ENCODE peak calls at places on chromosome 19, in four cellular contexts. One of them, this sample, is unnamed.

GRCh38 chr19:50710612-50711011 is 9.0 kb downstream of the SHANK1 start:
- DNase-seq in choroid plexus epithelial cell: no peak
- DNase-seq in A673: no peak
- DNase-seq in colonic mucosa: no peak
- DNase-seq in this sample: no peak

GRCh38 chr19:41887711-41888382 is 4.9 kb downstream of the ARHGEF1 start:
- DNase-seq in colonic mucosa: peak
- DNase-seq in choroid plexus epithelial cell: peak
- DNase-seq in A673: no peak
- DNase-seq in this sample: peak

GRCh38 chr19:10891360-10892108 is 20.2 kb downstream of the CARM1 start:
- DNase-seq in colonic mucosa: peak
- DNase-seq in A673: no peak
- DNase-seq in choroid plexus epithelial cell: no peak
- DNase-seq in this sample: peak

GRCh38 chr19:11210656-11210928 is 13.2 kb upstream of the KANK2 start:
- DNase-seq in colonic mucosa: no peak
- DNase-seq in choroid plexus epithelial cell: no peak
- DNase-seq in A673: no peak
- DNase-seq in this sample: no peak

GRCh38 chr19:2013683-2013961 is 1.9 kb downstream of the BTBD2 start:
- DNase-seq in colonic mucosa: no peak
- DNase-seq in A673: no peak
- DNase-seq in choroid plexus epithelial cell: no peak
- DNase-seq in this sample: no peak

GRCh38 chr19:13093407-13094284 is 9.0 kb downstream of the LYL1 start:
- DNase-seq in choroid plexus epithelial cell: peak
- DNase-seq in colonic mucosa: peak
- DNase-seq in A673: peak
- DNase-seq in this sample: peak

GRCh38 chr19:54188224-54188871 is 1.0 kb downstream of the MBOAT7 start:
- DNase-seq in A673: no peak
- DNase-seq in colonic mucosa: peak
- DNase-seq in choroid plexus epithelial cell: peak
- DNase-seq in this sample: peak

GRCh38 chr19:14023404-14024235 is 4.3 kb upstream of the RLN3 start:
- DNase-seq in colonic mucosa: peak
- DNase-seq in choroid plexus epithelial cell: peak
- DNase-seq in A673: peak
- DNase-seq in this sample: peak

GRCh38 chr19:2477141-2477710 is 1.3 kb downstream of the GADD45B start:
- DNase-seq in A673: no peak
- DNase-seq in choroid plexus epithelial cell: peak
- DNase-seq in colonic mucosa: peak
- DNase-seq in this sample: no peak

GRCh38 chr19:15425321-15425950 is 6.6 kb upstream of the AKAP8L start:
- DNase-seq in A673: no peak
- DNase-seq in colonic mucosa: no peak
- DNase-seq in choroid plexus epithelial cell: no peak
- DNase-seq in this sample: no peak

GRCh38 chr19:33268162-33268991 is 34.0 kb downstream of the CEBPA start:
- DNase-seq in A673: no peak
- DNase-seq in colonic mucosa: no peak
- DNase-seq in choroid plexus epithelial cell: no peak
- DNase-seq in this sample: no peak

DNA sequence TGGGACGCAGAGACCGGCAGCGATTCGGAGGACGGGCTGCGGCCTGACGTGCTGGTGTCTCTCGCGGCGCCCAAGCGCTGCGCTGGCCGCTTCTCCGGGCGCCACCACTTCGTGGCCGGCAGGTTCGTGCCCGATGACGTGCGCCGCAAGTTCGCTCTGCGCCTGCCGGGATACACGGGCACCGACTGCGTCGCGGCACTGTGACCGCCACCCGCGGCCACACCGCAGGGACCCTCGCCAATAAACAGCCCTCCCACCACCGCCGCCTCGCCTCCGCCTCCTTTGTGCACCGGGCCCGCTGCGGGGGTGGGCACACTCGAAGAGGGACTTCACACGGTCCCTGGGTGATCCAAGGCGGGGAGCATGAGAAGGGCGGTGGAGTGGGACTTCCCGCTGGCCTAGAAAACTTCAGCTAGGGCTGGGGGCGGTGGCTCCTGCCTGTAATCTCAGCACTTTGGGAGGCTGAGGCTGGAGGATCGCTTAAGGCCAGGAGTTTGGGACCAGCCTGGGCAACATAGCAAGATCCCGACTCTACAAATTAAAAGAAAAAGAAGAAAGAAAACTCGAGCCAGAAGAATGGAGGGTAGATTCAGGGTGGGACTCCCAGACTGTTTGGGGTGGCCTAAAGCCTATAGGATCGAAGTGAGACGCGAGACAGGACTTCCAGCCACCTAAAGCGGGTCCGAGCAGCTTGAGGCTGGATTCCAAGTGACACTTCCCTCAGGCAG is 580 bp upstream of the CILP2 start:
- DNase-seq in A673: no peak
- DNase-seq in choroid plexus epithelial cell: no peak
- DNase-seq in colonic mucosa: no peak
- DNase-seq in this sample: peak
- H3K4me3 ChIP-seq in A673: no peak
- H3K4me3 ChIP-seq in choroid plexus epithelial cell: no peak
- H3K4me3 ChIP-seq in colonic mucosa: peak
- H3K4me3 ChIP-seq in this sample: peak

DNA sequence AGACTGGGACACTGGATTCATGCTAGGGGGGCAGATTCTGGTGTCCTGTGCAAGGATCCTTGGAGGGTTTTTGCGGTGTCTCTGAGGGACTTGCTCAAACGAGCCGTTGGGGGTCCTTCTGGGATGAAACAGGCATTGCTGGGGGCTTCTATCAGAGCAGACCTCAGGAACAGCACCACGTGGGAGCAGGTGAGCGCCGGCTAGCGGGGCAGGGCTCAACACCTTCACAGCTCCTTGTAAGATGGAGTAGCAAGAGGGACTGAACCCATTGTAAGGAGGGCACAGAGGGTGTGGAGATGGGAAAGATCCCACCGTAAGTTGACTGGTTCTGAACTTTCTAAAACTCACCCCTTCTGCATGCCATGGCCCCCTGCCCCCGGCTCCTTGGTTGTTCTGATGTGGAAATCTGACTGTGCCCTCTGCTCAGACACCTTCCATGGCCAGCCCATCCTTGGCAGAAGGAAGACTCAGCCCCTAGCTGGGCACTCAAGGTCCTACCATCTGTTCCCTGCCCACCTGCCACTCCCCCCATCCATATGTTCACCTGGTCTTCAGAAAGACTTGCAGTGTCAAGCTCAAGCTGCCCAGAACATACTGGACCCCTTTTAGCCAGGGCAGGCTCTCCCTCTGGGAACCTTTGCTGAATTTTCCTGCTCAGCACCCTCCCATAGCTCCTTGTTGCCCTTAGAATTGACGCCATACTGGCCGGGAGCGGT is 1.2 kb downstream of the SLC27A1 start:
- DNase-seq in choroid plexus epithelial cell: no peak
- DNase-seq in A673: no peak
- DNase-seq in colonic mucosa: no peak
- DNase-seq in this sample: peak
- H3K4me3 ChIP-seq in choroid plexus epithelial cell: peak
- H3K4me3 ChIP-seq in A673: peak
- H3K4me3 ChIP-seq in colonic mucosa: no peak
- H3K4me3 ChIP-seq in this sample: peak

DNA sequence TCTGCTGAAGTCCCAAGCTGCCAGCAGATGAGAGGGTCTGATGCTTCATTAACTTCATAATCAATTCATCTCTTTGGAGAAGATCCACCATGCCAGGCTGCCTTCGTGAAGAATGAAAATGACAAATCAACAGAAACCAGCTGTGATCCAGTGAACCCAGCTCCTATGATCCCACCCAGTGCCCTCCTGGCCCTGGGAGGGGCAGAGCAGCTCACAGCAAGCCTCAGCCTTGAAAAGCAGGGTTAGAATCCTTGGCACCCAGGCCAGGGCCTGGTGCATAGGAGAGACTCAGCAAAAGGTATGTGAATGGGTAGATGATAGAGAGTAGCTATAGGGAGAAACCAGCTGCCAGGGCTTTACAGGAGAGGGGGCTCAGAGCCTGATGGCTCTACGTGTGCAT is 43.6 kb upstream of the UQCRFS1 start:
- DNase-seq in choroid plexus epithelial cell: no peak
- DNase-seq in A673: no peak
- DNase-seq in colonic mucosa: no peak
- DNase-seq in this sample: no peak
- H3K4me3 ChIP-seq in choroid plexus epithelial cell: no peak
- H3K4me3 ChIP-seq in A673: no peak
- H3K4me3 ChIP-seq in colonic mucosa: no peak
- H3K4me3 ChIP-seq in this sample: no peak

DNA sequence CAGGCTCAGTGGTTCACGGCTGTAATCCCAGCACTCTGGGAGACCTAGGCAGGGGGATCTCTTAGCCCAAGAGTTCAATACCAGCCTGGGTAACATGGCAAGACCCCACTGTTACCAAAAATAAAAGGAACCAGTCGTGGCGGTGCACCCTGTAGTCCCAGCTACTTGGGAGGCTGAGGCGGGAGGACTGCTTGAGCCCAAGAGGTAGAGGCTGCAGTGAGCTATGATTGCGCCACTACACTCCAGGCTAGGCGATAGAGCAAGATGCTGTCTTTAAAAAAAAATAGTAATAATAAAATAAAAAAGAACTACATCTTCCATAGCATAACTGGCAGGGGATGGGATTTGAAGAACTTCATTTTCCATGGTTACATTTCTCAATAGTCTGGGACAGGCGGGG is 3.0 kb downstream of the LYPD3 start:
- DNase-seq in colonic mucosa: no peak
- DNase-seq in choroid plexus epithelial cell: no peak
- DNase-seq in A673: no peak
- DNase-seq in this sample: no peak
- H3K4me3 ChIP-seq in colonic mucosa: no peak
- H3K4me3 ChIP-seq in choroid plexus epithelial cell: no peak
- H3K4me3 ChIP-seq in A673: no peak
- H3K4me3 ChIP-seq in this sample: peak

GRCh38 chr19:48258350-48258749 is 2.6 kb upstream of the CARD8 start:
- DNase-seq in choroid plexus epithelial cell: no peak
- DNase-seq in A673: peak
- DNase-seq in colonic mucosa: no peak
- DNase-seq in this sample: no peak
- H3K4me3 ChIP-seq in choroid plexus epithelial cell: no peak
- H3K4me3 ChIP-seq in A673: peak
- H3K4me3 ChIP-seq in colonic mucosa: no peak
- H3K4me3 ChIP-seq in this sample: no peak

GRCh38 chr19:31525610-31526147 is 176.4 kb upstream of the TSHZ3 start:
- DNase-seq in A673: no peak
- DNase-seq in colonic mucosa: no peak
- DNase-seq in choroid plexus epithelial cell: no peak
- DNase-seq in this sample: no peak

GRCh38 chr19:31527443-31527842 is 178.2 kb upstream of the TSHZ3 start:
- DNase-seq in colonic mucosa: no peak
- DNase-seq in choroid plexus epithelial cell: no peak
- DNase-seq in A673: no peak
- DNase-seq in this sample: no peak

GRCh38 chr19:31530781-31531180 is 181.5 kb upstream of the TSHZ3 start:
- DNase-seq in A673: no peak
- DNase-seq in choroid plexus epithelial cell: no peak
- DNase-seq in colonic mucosa: no peak
- DNase-seq in this sample: no peak

GRCh38 chr19:31529121-31529520 is 179.9 kb upstream of the TSHZ3 start:
- DNase-seq in A673: no peak
- DNase-seq in choroid plexus epithelial cell: no peak
- DNase-seq in colonic mucosa: no peak
- DNase-seq in this sample: no peak

DNA sequence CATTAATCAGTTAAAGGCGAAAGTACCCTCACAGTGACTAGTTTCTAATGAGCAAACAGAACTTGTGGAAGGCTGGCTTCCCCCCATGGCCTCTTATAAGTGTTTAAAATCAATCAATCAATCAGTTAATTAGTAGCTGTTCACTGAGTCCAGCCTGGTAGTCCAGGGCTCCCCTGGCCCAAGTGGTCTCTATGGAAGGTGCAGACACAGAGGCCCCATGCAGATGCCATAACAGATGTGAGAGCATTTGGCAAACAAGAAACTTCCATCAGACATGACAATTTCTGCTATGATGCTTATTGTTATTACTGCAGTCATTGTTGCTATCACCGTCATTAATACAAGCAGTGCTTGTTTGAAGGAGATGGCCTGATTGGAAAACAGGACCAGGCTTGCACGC is 179.0 kb upstream of the TSHZ3 start:
- DNase-seq in choroid plexus epithelial cell: no peak
- DNase-seq in A673: no peak
- DNase-seq in colonic mucosa: no peak
- DNase-seq in this sample: no peak
- H3K4me3 ChIP-seq in choroid plexus epithelial cell: no peak
- H3K4me3 ChIP-seq in A673: no peak
- H3K4me3 ChIP-seq in colonic mucosa: no peak
- H3K4me3 ChIP-seq in this sample: no peak

DNA sequence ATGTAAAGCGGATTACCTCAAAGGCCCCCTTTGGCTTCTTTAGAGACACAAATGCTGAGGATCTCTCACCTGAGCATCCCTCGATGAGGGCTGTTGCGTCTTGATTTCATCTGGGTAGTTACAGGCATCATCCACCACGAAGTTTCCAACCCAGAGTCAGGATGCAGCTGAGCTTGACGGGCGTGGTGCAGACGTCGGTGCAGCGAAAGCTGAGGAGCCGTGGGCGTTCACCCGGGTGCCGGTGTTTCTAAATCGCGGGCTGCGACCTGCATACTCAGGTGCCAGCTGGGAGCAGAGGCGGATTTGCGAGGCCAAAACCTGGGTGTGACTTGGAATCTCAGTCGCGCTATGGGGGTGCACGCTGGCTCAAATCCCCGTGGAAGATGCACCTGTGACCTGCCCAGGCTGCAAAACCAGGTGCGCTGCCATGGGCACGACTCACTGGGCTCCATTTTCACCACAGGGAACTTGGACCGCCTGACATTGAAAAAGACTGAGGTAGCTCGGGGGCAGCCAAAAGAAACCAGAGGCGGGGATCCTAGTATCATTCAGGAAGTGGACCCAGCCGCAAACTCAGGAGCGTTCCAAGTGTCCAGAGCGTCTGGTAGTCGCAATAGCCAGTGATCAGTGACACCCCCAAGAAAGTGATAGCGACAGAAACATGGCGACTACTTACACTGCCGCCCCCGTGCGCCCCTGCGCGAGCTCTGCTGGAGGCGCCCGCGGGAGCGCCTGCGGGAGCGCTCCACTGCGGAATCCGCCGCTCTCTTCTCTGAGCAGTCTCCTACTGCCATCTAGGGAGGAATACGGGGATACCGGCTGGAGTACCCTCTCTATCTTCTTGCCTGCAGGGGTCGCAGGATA is 36.4 kb upstream of the IGFL4 start:
- DNase-seq in A673: peak
- DNase-seq in colonic mucosa: peak
- DNase-seq in choroid plexus epithelial cell: peak
- DNase-seq in this sample: peak
- H3K4me3 ChIP-seq in A673: peak
- H3K4me3 ChIP-seq in colonic mucosa: peak
- H3K4me3 ChIP-seq in choroid plexus epithelial cell: peak
- H3K4me3 ChIP-seq in this sample: peak